ENCODE peak calls at places on chromosomes 7 and 10, in seven cellular contexts. X, B, H, G, S, Y and L are unnamed samples.
A peak's percentile ranks its signal among the peaks of the same experiment; 100 is the strongest.

GRCh38 chr7:156968183-156968582 is 18.7 kb downstream of the NOM1 start:
- DNase-seq in H (no peak), Y (no peak), X (no peak), G (no peak), B (no peak), S (no peak), L (no peak)

GRCh38 chr7:117401293-117402002 is 25.8 kb downstream of the ASZ1 start:
- DNase-seq in B (peak; percentile 20), X (no peak), Y (no peak), H (no peak), G (no peak), S (peak; percentile 40), L (no peak)

GRCh38 chr7:137331378-137331777 is 12.2 kb downstream of the PTN start:
- DNase-seq in X (no peak), B (no peak), Y (no peak), S (no peak), G (no peak), H (no peak), L (no peak)

GRCh38 chr10:114307731-114308130 is 68.7 kb downstream of the VWA2 start:
- DNase-seq in X (no peak), B (no peak), H (no peak), S (no peak), G (no peak), Y (no peak), L (no peak)

GRCh38 chr7:155896531-155897263 is 84.4 kb upstream of the SHH start:
- DNase-seq in S (no peak), B (no peak), Y (no peak), X (no peak), G (no peak), H (no peak), L (no peak)

GRCh38 chr7:118080947-118081346 is 103.0 kb upstream of the LSM8 start:
- DNase-seq in B (no peak), Y (no peak), G (no peak), H (peak; percentile 1), X (no peak), S (peak; percentile 64), L (no peak)

GRCh38 chr10:77383861-77384553 is 253.6 kb downstream of the KCNMA1 start:
- DNase-seq in B (peak; percentile 53), Y (no peak), H (no peak), G (no peak), S (no peak), X (no peak), L (no peak)

GRCh38 chr10:97519342-97519741 is 20.6 kb downstream of the UBTD1 start:
- DNase-seq in S (no peak), X (no peak), B (no peak), Y (no peak), H (peak; percentile 26), G (no peak), L (no peak)

GRCh38 chr7:116231543-116232401 is 21.4 kb downstream of the TES start:
- DNase-seq in G (no peak), H (peak; percentile 68), X (no peak), Y (no peak), B (no peak), S (peak; percentile 72), L (no peak)

GRCh38 chr10:133293810-133294119 is 14.9 kb downstream of the TUBGCP2 start:
- DNase-seq in B (no peak), H (no peak), X (no peak), G (no peak), Y (no peak), S (no peak), L (no peak)
- H3K36me3 ChIP-seq in B (no peaks in the 10 kb centered on the region), H (peaks cover 76% of the 10 kb centered on the region), X (peaks cover 69% of the 10 kb centered on the region), G (no peaks in the 10 kb centered on the region), Y (peaks cover 86% of the 10 kb centered on the region), S (peaks cover 7% of the 10 kb centered on the region), L (peaks cover 78% of the 10 kb centered on the region)

DNA sequence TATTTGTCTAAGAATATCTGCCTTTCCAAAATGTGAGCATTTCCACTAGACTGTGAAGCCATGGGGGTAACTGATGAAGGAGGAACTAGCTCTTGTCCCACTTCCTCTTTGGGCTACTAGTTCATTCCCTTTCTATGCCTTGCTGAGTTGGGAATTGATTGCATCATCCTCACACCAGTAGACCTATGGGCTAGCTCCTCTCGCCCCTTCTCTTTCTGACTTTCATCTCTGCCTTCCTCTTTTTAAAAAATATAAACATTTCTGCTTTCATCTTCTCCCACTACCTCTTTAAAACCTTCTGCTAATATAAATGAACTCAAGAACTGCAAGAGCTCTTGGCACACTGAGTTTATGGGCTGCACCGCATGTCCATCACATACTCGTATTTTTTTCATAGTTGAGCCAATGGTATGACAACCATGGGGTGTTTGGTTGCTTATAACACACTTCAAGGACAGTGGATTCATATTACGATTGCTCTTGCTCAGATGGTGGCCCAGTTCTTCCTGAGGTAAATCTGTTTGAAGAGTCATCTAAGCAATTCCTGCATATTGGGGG is 182.0 kb downstream of the REEP3 start:
- DNase-seq in H (no peak), Y (no peak), G (no peak), X (no peak), S (peak; percentile 66), B (no peak), L (no peak)
- H3K4me1 ChIP-seq in H (peaks cover 50% of the 10 kb centered on the region), Y (peaks cover 38% of the 10 kb centered on the region), G (peaks cover 3% of the 10 kb centered on the region), X (peaks cover 34% of the 10 kb centered on the region), S (peaks cover 4% of the 10 kb centered on the region), B (no peaks in the 10 kb centered on the region), L (no peaks in the 10 kb centered on the region)

GRCh38 chr7:149423441-149423970 is 37.4 kb downstream of the ZNF777 start:
- DNase-seq in H (no peak), Y (no peak), X (no peak), G (no peak), S (no peak), B (peak; percentile 8), L (no peak)
- H3K4me3 ChIP-seq in H (peak overlapping the region; percentile 73), Y (no peak overlapping the region), X (peak overlapping the region; percentile 67), G (peak overlapping the region; percentile 52), S (no peak overlapping the region), B (no peak overlapping the region), L (peak overlapping the region; percentile 55)

DNA sequence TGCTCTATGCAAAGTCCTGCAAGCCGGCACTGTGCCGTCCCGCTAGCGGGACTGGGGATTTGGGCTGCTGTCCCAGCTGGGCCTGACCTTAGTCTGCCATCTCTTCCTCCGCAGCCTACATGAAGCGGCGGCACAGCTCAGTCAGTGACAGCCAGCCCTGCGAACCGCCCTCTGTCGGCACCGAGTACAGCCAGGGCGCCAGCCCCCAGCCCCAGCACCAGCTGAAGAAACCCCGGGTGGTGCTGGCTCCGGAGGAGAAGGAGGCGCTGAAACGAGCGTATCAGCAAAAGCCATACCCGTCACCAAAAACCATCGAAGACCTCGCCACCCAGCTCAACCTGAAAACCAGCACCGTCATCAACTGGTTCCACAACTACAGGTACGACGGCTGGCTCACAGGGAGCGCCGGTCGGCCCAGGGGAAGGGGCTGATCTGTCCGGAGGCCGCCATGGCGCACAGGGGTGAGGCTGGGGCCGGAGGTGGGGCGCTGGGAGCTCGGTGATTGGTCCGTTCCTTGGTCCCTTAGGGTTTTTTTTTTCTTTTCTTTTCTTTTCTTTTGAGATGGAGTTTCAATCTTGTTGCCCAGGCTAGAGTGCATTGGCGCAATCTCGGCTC is 47.4 kb upstream of the SH2B2 start:
- DNase-seq in B (no peak), H (no peak), S (no peak), Y (no peak), G (no peak), X (no peak), L (no peak)
- H3K36me3 ChIP-seq in B (no peaks in the 10 kb centered on the region), H (peaks cover 7% of the 10 kb centered on the region), S (peaks cover 7% of the 10 kb centered on the region), Y (peaks cover 26% of the 10 kb centered on the region), G (no peaks in the 10 kb centered on the region), X (peaks cover 35% of the 10 kb centered on the region), L (peaks cover 15% of the 10 kb centered on the region)

DNA sequence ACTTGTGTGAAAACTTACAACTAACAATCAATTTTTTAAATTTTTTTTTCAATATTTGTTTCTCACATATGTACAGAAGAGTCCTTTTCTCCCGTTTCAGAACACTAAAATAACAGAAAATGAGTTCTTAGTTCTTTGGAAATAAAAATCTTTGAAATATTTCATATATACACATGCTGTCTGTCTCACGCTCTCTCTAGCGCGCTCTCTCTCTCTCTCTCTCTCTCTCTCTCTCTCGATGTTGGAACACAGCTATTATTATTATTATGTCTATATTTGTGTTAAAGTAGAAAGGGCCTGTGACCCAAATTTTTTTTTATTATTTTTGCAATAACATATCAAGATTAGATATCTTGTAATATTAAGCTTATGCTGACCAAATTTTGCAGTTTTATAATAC is 96.9 kb upstream of the GATA3 start:
- DNase-seq in H (no peak), G (no peak), Y (no peak), S (no peak), B (no peak), X (no peak), L (no peak)
- H3K4me1 ChIP-seq in H (peaks cover 22% of the 10 kb centered on the region), G (peaks cover 5% of the 10 kb centered on the region), Y (no peaks in the 10 kb centered on the region), S (no peaks in the 10 kb centered on the region), B (no peaks in the 10 kb centered on the region), X (peaks cover 18% of the 10 kb centered on the region), L (no peaks in the 10 kb centered on the region)

GRCh38 chr7:128025380-128025779 is 5.9 kb downstream of the LRRC4 start:
- DNase-seq in X (no peak), G (no peak), Y (no peak), H (no peak), B (no peak), S (peak; percentile 73), L (no peak)

GRCh38 chr7:128026551-128026950 is 4.7 kb downstream of the LRRC4 start:
- DNase-seq in Y (no peak), S (no peak), B (no peak), X (no peak), H (no peak), G (no peak), L (no peak)

GRCh38 chr7:128029405-128029995 is 1.7 kb downstream of the LRRC4 start:
- DNase-seq in X (no peak), Y (no peak), G (no peak), H (no peak), B (no peak), S (no peak), L (no peak)

GRCh38 chr7:128030263-128030998 is 806 bp downstream of the LRRC4 start:
- DNase-seq in S (peak; percentile 63), B (peak; percentile 76), G (no peak), X (no peak), H (no peak), Y (no peak), L (no peak)

DNA sequence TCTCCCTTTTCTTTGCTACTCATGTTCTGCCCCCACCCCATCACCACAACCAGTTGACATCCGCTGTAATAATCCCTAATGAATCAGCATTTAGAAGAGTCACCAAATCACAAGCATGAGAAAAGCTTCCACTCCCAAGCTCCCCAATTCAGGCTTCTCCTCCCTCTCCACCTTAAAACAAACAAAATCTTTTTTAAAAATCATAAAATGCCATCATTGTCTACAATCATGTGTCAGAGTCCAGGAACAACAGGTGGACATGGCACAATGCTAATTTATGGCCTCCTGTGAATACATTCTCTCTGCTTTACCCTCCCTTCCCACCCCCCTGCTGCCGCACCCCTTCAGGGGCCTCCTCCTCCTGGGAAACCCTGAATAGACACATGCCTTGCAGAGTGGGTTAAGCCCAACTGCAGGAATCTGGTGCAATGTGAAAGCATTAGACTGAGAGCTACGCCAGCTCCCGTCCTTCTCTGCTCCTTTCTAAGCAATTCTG is 3.7 kb downstream of the LRRC4 start:
- DNase-seq in S (no peak), Y (no peak), B (peak; percentile 82), X (no peak), H (no peak), G (peak; percentile 40), L (no peak)
- H3K4me3 ChIP-seq in S (no peak overlapping the region), Y (no peak overlapping the region), B (peak overlapping the region; percentile 48), X (no peak overlapping the region), H (no peak overlapping the region), G (no peak overlapping the region), L (no peak overlapping the region)

GRCh38 chr10:21624951-21625350 is 90.9 kb downstream of the MLLT10 start:
- DNase-seq in H (no peak), B (no peak), X (no peak), S (no peak), Y (no peak), G (no peak), L (no peak)
- H3K36me3 ChIP-seq in H (peaks cover 45% of the 10 kb centered on the region), B (peaks cover 16% of the 10 kb centered on the region), X (peaks cover 4% of the 10 kb centered on the region), S (no peaks in the 10 kb centered on the region), Y (no peaks in the 10 kb centered on the region), G (no peaks in the 10 kb centered on the region), L (peaks cover 5% of the 10 kb centered on the region)